ENCODE peak calls at places on chromosome 12, in four cellular contexts. One of them, this sample, is unnamed.

GRCh38 chr12:94098466-94098865 is 49.9 kb upstream of the PLXNC1 start:
- DNase-seq in AG04449: peak; percentile 50
- DNase-seq in CD8-positive, alpha-beta memory T cell: no peak
- DNase-seq in body of pancreas: no peak
- DNase-seq in this sample: no peak

GRCh38 chr12:64091186-64091585 is 130.9 kb downstream of the KICS2 start:
- DNase-seq in AG04449: no peak
- DNase-seq in CD8-positive, alpha-beta memory T cell: no peak
- DNase-seq in body of pancreas: no peak
- DNase-seq in this sample: no peak

GRCh38 chr12:104991565-104992128 is 5.5 kb downstream of the NOPCHAP1 start:
- DNase-seq in AG04449: no peak
- DNase-seq in CD8-positive, alpha-beta memory T cell: no peak
- DNase-seq in body of pancreas: no peak
- DNase-seq in this sample: no peak

GRCh38 chr12:114555451-114555850 is 128.5 kb downstream of the TBX3 start:
- DNase-seq in AG04449: no peak
- DNase-seq in CD8-positive, alpha-beta memory T cell: no peak
- DNase-seq in body of pancreas: no peak
- DNase-seq in this sample: no peak

GRCh38 chr12:127238061-127238460 is 1028.9 kb upstream of the TMEM132C start:
- DNase-seq in AG04449: no peak
- DNase-seq in CD8-positive, alpha-beta memory T cell: no peak
- DNase-seq in body of pancreas: no peak
- DNase-seq in this sample: no peak

GRCh38 chr12:80099259-80099658 is at the start of gene OTOGL:
- DNase-seq in AG04449: no peak
- DNase-seq in CD8-positive, alpha-beta memory T cell: no peak
- DNase-seq in body of pancreas: no peak
- DNase-seq in this sample: no peak

GRCh38 chr12:79873223-79873622 is 61.7 kb downstream of the PPP1R12A start:
- DNase-seq in AG04449: no peak
- DNase-seq in CD8-positive, alpha-beta memory T cell: no peak
- DNase-seq in body of pancreas: no peak
- DNase-seq in this sample: no peak

GRCh38 chr12:110165540-110166159 is 41.5 kb downstream of the IFT81 start:
- DNase-seq in AG04449: no peak
- DNase-seq in CD8-positive, alpha-beta memory T cell: no peak
- DNase-seq in body of pancreas: no peak
- DNase-seq in this sample: no peak

GRCh38 chr12:41701943-41702601 is 442.6 kb downstream of the GXYLT1 start:
- DNase-seq in AG04449: no peak
- DNase-seq in CD8-positive, alpha-beta memory T cell: no peak
- DNase-seq in body of pancreas: no peak
- DNase-seq in this sample: no peak

GRCh38 chr12:45671254-45671653 is 58.3 kb upstream of the ARID2 start:
- DNase-seq in AG04449: peak; percentile 42
- DNase-seq in CD8-positive, alpha-beta memory T cell: no peak
- DNase-seq in body of pancreas: no peak
- DNase-seq in this sample: no peak

GRCh38 chr12:84730561-84731162 is 181.9 kb downstream of the SLC6A15 start:
- DNase-seq in AG04449: no peak
- DNase-seq in CD8-positive, alpha-beta memory T cell: no peak
- DNase-seq in body of pancreas: no peak
- DNase-seq in this sample: no peak

GRCh38 chr12:21334771-21335325 is at the start of gene SLCO1A2:
- DNase-seq in AG04449: no peak
- DNase-seq in CD8-positive, alpha-beta memory T cell: no peak
- DNase-seq in body of pancreas: no peak
- DNase-seq in this sample: no peak

GRCh38 chr12:25839470-25839869 is 119.0 kb upstream of the RASSF8 start:
- DNase-seq in AG04449: no peak
- DNase-seq in CD8-positive, alpha-beta memory T cell: no peak
- DNase-seq in body of pancreas: no peak
- DNase-seq in this sample: peak; percentile 1

DNA sequence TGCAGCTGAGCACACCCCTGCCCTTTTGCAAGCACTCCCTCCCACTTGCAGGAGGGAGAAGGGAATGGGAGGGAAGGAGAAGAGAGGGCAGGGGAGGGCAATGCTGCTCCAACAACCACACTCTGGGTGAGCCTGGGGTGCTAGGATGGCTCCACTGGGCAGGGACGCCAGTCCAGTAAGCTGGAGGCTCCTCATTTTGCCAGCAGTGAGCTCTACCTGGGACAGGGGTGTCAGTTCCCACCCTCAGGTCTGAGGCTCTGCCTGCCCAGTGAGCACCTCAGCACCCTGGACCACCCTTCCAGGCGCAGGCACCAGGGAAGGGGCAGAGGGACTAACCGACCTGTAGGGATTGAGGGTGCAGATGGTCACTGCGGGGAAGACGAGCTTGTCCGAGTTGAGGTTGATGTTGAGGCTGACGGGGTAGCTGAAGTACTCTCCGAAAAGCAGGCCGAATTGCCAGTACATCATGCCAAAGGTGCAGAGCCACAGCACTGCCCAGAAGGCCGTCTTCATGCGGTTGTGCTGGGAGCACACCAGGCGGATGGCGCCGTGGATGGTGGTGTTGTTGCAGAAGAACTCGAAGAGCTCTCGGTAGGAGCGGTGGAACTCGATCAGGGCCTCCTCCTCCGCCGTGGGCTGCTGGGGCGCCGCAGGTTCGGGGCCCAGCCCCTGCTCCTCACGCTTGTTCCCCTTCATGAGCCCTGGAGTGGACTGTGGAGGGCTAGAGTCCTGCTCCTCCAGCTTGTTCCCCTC is 1.2 kb downstream of the SCNN1A start:
- DNase-seq in AG04449: no peak
- DNase-seq in CD8-positive, alpha-beta memory T cell: no peak
- DNase-seq in body of pancreas: no peak
- DNase-seq in this sample: no peak
- H3K4me3 ChIP-seq in AG04449: no peak overlapping the region
- H3K4me3 ChIP-seq in CD8-positive, alpha-beta memory T cell: no peak overlapping the region
- H3K4me3 ChIP-seq in body of pancreas: no peak overlapping the region
- H3K4me3 ChIP-seq in this sample: peak overlapping the region; percentile 45

DNA sequence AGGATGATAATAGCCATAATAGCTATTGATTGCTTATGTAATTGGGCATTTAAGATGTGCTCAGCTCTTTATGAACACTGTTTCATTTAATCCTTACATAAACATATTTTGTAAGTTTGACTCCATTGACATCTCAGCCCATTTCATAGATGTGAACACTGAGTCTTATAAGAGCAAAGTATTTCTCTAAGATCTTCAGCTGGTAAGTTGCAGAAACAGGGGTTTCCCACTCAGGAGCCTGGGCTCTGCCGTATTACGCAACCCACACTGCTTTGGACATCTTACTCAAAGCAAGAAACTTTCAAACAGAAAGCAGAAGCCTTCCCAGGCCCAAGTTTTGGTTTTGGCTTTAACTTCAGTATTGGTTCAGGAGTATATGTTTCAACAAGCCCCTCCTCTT is 705.1 kb downstream of the MED13L start:
- DNase-seq in AG04449: no peak
- DNase-seq in CD8-positive, alpha-beta memory T cell: no peak
- DNase-seq in body of pancreas: no peak
- DNase-seq in this sample: no peak
- H3K4me3 ChIP-seq in AG04449: no peak overlapping the region
- H3K4me3 ChIP-seq in CD8-positive, alpha-beta memory T cell: no peak overlapping the region
- H3K4me3 ChIP-seq in body of pancreas: no peak overlapping the region
- H3K4me3 ChIP-seq in this sample: no peak overlapping the region

DNA sequence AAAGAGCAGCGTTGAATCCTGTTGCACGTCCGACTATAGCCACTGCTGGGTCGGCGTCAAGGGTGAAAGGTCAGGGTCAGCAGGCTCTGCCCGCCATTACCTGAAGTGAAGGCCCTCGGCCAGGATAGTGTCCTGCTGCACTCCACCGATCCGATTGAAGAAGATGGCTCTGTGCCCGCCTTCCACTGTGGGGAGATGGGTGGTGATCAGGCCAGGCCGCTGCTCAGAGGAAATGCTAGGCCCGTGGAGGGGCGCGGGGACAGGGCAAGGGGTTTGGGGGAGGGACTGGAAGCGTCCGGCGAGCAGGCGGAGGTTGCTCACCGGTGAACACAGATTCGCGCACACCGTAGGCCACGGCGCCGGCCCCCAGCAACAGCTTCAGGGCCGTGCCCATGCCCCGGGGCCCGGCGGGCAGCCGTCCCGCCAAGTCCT is 352 bp downstream of the PHB2 start:
- DNase-seq in AG04449: no peak
- DNase-seq in CD8-positive, alpha-beta memory T cell: no peak
- DNase-seq in body of pancreas: peak; percentile 52
- DNase-seq in this sample: no peak
- H3K4me3 ChIP-seq in AG04449: peak overlapping the region; percentile 96
- H3K4me3 ChIP-seq in CD8-positive, alpha-beta memory T cell: peak overlapping the region; percentile 81
- H3K4me3 ChIP-seq in body of pancreas: peak overlapping the region; percentile 99
- H3K4me3 ChIP-seq in this sample: peak overlapping the region; percentile 92

GRCh38 chr12:68348419-68348818 is 16.3 kb upstream of the MDM1 start:
- DNase-seq in AG04449: no peak
- DNase-seq in CD8-positive, alpha-beta memory T cell: no peak
- DNase-seq in body of pancreas: no peak
- DNase-seq in this sample: no peak

GRCh38 chr12:68349921-68350606 is 17.9 kb upstream of the MDM1 start:
- DNase-seq in AG04449: no peak
- DNase-seq in CD8-positive, alpha-beta memory T cell: no peak
- DNase-seq in body of pancreas: no peak
- DNase-seq in this sample: no peak

GRCh38 chr12:68352067-68352466 is 19.9 kb upstream of the MDM1 start:
- DNase-seq in AG04449: no peak
- DNase-seq in CD8-positive, alpha-beta memory T cell: no peak
- DNase-seq in body of pancreas: no peak
- DNase-seq in this sample: no peak

GRCh38 chr12:68350753-68351152 is 18.6 kb upstream of the MDM1 start:
- DNase-seq in AG04449: no peak
- DNase-seq in CD8-positive, alpha-beta memory T cell: no peak
- DNase-seq in body of pancreas: no peak
- DNase-seq in this sample: no peak

DNA sequence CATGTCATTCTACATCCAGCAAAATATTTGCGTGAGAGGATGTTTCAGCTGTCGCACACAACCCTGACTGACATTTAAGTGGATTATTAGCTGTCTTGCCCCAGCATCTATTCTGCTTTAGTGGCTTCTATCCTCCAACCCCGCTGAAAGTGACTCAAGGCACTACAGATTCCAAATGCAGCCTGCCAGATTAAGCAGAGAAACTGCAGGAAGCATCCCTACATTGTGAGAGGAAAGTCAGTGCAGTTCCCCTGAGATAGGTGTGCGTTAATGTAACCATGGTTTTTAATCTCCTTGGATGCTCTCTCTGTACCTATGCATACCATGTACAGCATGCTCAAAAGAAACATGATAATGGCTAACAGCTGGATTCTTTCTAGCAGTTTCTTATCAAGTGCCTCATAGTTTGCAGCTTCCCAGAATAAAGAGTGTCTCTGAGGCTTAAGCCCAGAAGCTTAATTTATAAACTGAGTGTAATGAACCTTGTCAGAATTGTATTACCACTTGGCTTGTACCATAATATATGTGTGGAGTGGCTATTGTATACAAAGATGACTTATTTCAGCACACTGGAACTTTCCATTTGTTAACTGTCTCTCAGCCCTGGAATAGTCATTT is 17.0 kb upstream of the MDM1 start:
- DNase-seq in AG04449: no peak
- DNase-seq in CD8-positive, alpha-beta memory T cell: no peak
- DNase-seq in body of pancreas: no peak
- DNase-seq in this sample: no peak
- H3K4me3 ChIP-seq in AG04449: no peak overlapping the region
- H3K4me3 ChIP-seq in CD8-positive, alpha-beta memory T cell: no peak overlapping the region
- H3K4me3 ChIP-seq in body of pancreas: no peak overlapping the region
- H3K4me3 ChIP-seq in this sample: no peak overlapping the region

DNA sequence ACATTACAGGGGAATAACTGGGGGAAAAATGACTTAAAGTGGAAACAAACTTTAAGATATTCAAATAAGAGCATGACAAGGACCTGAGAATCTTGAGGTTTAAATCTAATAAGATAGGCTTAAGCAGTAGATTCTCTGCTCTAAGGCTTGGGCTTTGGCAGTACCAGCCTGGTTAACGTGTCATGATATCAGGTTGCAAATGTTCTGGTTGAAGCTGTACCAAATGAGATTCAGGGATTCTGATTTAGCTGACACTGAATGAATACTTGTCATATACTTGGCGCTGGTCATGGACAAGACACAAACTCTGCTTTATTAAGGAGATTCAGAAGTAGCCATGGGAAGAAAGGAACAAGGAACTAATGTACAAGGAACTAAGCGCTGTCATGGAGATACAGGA is 6.1 kb downstream of the TCP11L2 start:
- DNase-seq in AG04449: no peak
- DNase-seq in CD8-positive, alpha-beta memory T cell: no peak
- DNase-seq in body of pancreas: no peak
- DNase-seq in this sample: no peak
- H3K4me3 ChIP-seq in AG04449: no peak overlapping the region
- H3K4me3 ChIP-seq in CD8-positive, alpha-beta memory T cell: no peak overlapping the region
- H3K4me3 ChIP-seq in body of pancreas: no peak overlapping the region
- H3K4me3 ChIP-seq in this sample: no peak overlapping the region

GRCh38 chr12:86712425-86712843 is 456.2 kb upstream of the MGAT4C start:
- DNase-seq in AG04449: peak; percentile 95
- DNase-seq in CD8-positive, alpha-beta memory T cell: no peak
- DNase-seq in body of pancreas: no peak
- DNase-seq in this sample: peak; percentile 96

GRCh38 chr12:86710110-86710509 is 453.9 kb upstream of the MGAT4C start:
- DNase-seq in AG04449: no peak
- DNase-seq in CD8-positive, alpha-beta memory T cell: no peak
- DNase-seq in body of pancreas: no peak
- DNase-seq in this sample: no peak

GRCh38 chr12:86711716-86712115 is 455.5 kb upstream of the MGAT4C start:
- DNase-seq in AG04449: no peak
- DNase-seq in CD8-positive, alpha-beta memory T cell: no peak
- DNase-seq in body of pancreas: no peak
- DNase-seq in this sample: no peak

DNA sequence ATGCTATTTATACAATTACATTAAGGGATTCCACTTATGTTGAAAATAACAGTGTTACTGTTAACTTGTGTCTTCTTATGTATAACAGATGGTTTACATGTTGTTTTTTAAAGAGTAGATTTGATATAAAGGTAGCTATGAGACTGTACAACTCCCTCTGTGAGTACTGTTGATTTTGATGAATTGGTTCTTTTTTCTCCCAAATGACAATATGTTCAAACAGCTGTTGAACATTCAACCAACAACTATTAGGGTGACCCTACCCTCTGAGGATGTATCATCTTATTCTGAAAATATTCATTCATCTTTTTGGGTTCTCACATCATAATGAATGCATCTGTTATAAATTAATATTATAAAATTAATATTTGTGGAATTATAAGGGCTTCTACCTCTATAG is 456.9 kb upstream of the MGAT4C start:
- DNase-seq in AG04449: no peak
- DNase-seq in CD8-positive, alpha-beta memory T cell: no peak
- DNase-seq in body of pancreas: no peak
- DNase-seq in this sample: no peak
- H3K4me3 ChIP-seq in AG04449: no peak overlapping the region
- H3K4me3 ChIP-seq in CD8-positive, alpha-beta memory T cell: no peak overlapping the region
- H3K4me3 ChIP-seq in body of pancreas: no peak overlapping the region
- H3K4me3 ChIP-seq in this sample: no peak overlapping the region